ENCODE peak calls at places on chromosomes 2 and 18, in four cellular contexts. P is GM12878, U is HL-60, H is K562. S is an unnamed sample.

GRCh38 chr2:174025271-174026121 is 60.3 kb upstream of the SP3 start:
- DNase-seq in P (no peak), U (peak), H (no peak), S (no peak)

GRCh38 chr2:158317642-158318041 is 138.9 kb downstream of the CCDC148 start:
- DNase-seq in P (no peak), U (no peak), H (peak), S (no peak)

GRCh38 chr18:59988098-59988706 is 88.4 kb downstream of the PMAIP1 start:
- DNase-seq in P (no peak), U (peak), H (peak), S (no peak)

GRCh38 chr18:500230-500555 is 308 bp downstream of the COLEC12 start:
- DNase-seq in P (no peak), U (no peak), H (no peak), S (no peak)

GRCh38 chr2:177322801-177323261 is 58.3 kb upstream of the NFE2L2 start:
- DNase-seq in P (no peak), U (no peak), H (no peak), S (no peak)

GRCh38 chr18:25830787-25831186 is 259.6 kb downstream of the SS18 start:
- DNase-seq in P (no peak), U (no peak), H (no peak), S (no peak)

GRCh38 chr2:231708773-231709635 is 679 bp downstream of the PTMA start:
- DNase-seq in P (no peak), U (no peak), H (peak), S (no peak)

GRCh38 chr2:162965151-162965550 is 126.6 kb upstream of the KCNH7 start:
- DNase-seq in P (no peak), U (no peak), H (no peak), S (no peak)

GRCh38 chr18:58267493-58267892 is 223.5 kb downstream of the NEDD4L start:
- DNase-seq in P (no peak), U (no peak), H (no peak), S (no peak)

GRCh38 chr2:47307066-47307465 is 95.9 kb upstream of the MSH2 start:
- DNase-seq in P (no peak), U (no peak), H (no peak), S (no peak)

GRCh38 chr18:46712406-46712805 is 44.4 kb downstream of the ST8SIA5 start:
- DNase-seq in P (no peak), U (no peak), H (no peak), S (no peak)

GRCh38 chr2:23549051-23549450 is 164.1 kb downstream of the KLHL29 start:
- DNase-seq in P (no peak), U (no peak), H (no peak), S (no peak)

GRCh38 chr2:41994177-41994576 is 53.6 kb upstream of the PKDCC start:
- DNase-seq in P (no peak), U (no peak), H (no peak), S (no peak)

GRCh38 chr18:78587096-78587495 is 392.5 kb upstream of the SALL3 start:
- DNase-seq in P (no peak), U (no peak), H (no peak), S (no peak)

GRCh38 chr2:158726906-158727592 is 68.1 kb upstream of the DAPL1 start:
- DNase-seq in P (no peak), U (no peak), H (no peak), S (no peak)

GRCh38 chr2:65778126-65778525 is 345.7 kb upstream of the SPRED2 start:
- DNase-seq in P (no peak), U (no peak), H (no peak), S (no peak)

GRCh38 chr2:100895402-100895801 is 75.5 kb downstream of the NPAS2 start:
- DNase-seq in P (no peak), U (no peak), H (no peak), S (no peak)

GRCh38 chr2:21263622-21264021 is 139.9 kb downstream of the TDRD15 start:
- DNase-seq in P (no peak), U (no peak), H (no peak), S (no peak)

GRCh38 chr2:145253492-145253891 is 733.6 kb upstream of the ZEB2 start:
- DNase-seq in P (no peak), U (no peak), H (no peak), S (no peak)

GRCh38 chr2:174778479-174778962 is 14.2 kb upstream of the CHRNA1 start:
- DNase-seq in P (peak), U (peak), H (no peak), S (no peak)

DNA sequence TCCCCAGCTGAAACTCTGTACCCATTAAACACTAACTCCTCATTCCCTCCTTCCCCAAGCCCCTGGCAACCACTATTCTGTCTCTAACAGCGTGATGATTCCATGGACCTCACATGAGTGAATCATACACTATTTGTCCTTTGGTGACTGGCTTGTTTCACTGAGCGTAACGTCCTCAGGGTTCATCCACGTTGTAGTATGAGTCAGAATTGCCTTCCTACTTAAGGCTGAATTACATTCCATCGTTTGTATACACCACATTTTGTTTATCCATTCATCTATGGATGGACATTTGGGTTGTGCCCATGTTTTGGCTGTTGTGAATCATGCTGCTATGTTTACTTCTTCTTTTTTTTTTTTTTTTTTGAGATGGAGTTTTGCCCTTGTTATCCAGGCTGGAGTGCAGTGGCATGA is 19.6 kb upstream of the CABLES1 start:
- DNase-seq in P (no peak), U (no peak), H (no peak), S (no peak)
- TF ChIP-seq SPI1 in P (no peak), U (no peak), H (no peak), S (no peak)

GRCh38 chr18:36758623-36759022 is 70.2 kb downstream of the TPGS2 start:
- DNase-seq in P (no peak), U (no peak), H (no peak), S (no peak)
- TF ChIP-seq SPI1 in P (no peak), U (no peak), H (no peak), S (no peak)

DNA sequence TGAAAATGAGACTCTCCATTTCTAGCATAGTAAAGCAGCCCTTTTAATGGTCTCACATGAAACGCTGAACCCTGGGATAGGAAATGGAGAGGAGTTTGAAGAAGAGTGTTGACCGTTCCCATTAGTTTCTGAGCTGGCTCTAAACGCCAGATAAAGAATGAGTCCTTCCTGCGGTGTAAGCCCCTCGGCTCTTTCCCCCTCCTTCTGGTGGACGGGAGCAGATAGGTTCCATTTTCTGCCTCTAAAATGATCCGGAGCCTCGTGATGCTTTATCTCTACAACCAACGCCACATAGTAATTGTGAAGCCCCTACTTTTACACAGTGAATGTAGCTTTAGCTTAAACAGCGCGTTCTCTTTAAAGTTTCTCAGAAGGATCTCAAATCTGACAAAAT is 24.1 kb upstream of the ZNF516 start:
- DNase-seq in P (no peak), U (no peak), H (no peak), S (no peak)
- TF ChIP-seq SPI1 in P (no peak), U (no peak), H (no peak), S (no peak)

DNA sequence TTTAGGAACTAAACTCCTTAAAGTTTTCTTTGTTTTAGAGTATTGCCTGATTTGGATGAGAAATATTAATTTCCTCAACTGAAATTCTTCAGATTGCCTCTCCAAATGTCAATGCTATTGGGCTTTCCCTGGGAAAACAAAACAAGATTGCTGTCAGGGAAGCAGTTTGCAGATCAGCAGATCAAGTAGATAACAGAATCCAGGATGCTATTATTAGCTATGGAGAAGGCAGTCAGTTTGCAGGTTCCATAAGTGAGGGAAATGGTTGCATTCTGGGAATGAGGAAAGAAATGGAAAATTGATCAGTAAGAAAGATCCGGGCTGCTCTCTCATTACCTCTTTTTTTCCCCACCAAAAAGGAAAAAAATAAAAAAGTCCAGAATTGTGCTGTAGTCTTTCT is 11.0 kb downstream of the LINC00305 start:
- DNase-seq in P (no peak), U (no peak), H (no peak), S (no peak)
- TF ChIP-seq SPI1 in P (no peak), U (no peak), H (no peak), S (no peak)

GRCh38 chr2:44560352-44560751 is 198.6 kb downstream of the CAMKMT start:
- DNase-seq in P (no peak), U (peak), H (peak), S (no peak)
- TF ChIP-seq SPI1 in P (no peak), U (no peak), H (no peak), S (no peak)

GRCh38 chr2:76895469-76895868 is 626.7 kb downstream of the LRRTM4 start:
- DNase-seq in P (no peak), U (no peak), H (no peak), S (no peak)
- TF ChIP-seq SPI1 in P (no peak), U (no peak), H (no peak), S (no peak)

S was measured in GM12891.